ENCODE peak calls at places on chromosome 3, in nine cellular contexts. G, I, V, U, N, F, B, A and Z are unnamed samples.
A peak's percentile ranks its signal among the peaks of the same experiment; 100 is the strongest.

GRCh38 chr3:171186383-171186782 is 159.9 kb upstream of the SLC2A2 start:
- DNase-seq in G (no peak), I (no peak), V (no peak), U (peak; percentile 58), N (no peak), F (no peak), B (no peak), A (no peak), Z (no peak)

GRCh38 chr3:65785065-65785645 is 253.6 kb downstream of the MAGI1 start:
- DNase-seq in G (no peak), I (no peak), V (no peak), U (peak; percentile 73), N (peak; percentile 71), F (peak; percentile 35), B (peak; percentile 80), A (no peak), Z (peak; percentile 76)

GRCh38 chr3:194249323-194250103 is 101.6 kb downstream of the CPN2 start:
- DNase-seq in G (no peak), I (no peak), V (no peak), U (no peak), N (no peak), F (no peak), B (no peak), A (no peak), Z (no peak)

GRCh38 chr3:186605561-186606545 is 7.0 kb upstream of the AHSG start:
- DNase-seq in G (no peak), I (no peak), V (no peak), U (no peak), N (no peak), F (no peak), B (no peak), A (no peak), Z (no peak)

GRCh38 chr3:162512488-162512887 is 1015.9 kb downstream of the OTOL1 start:
- DNase-seq in G (no peak), I (no peak), V (no peak), U (no peak), N (no peak), F (no peak), B (no peak), A (no peak), Z (no peak)

GRCh38 chr3:66037986-66038369 is 740 bp downstream of the MAGI1 start:
- DNase-seq in G (peak; percentile 15), I (no peak), V (no peak), U (no peak), N (no peak), F (no peak), B (no peak), A (no peak), Z (peak; percentile 54)

GRCh38 chr3:42013652-42014442 is 51.9 kb upstream of the ULK4 start:
- DNase-seq in G (peak; percentile 45), I (peak; percentile 36), V (peak; percentile 53), U (no peak), N (peak; percentile 41), F (no peak), B (no peak), A (peak; percentile 21), Z (no peak)

GRCh38 chr3:46909535-46910161 is 32.1 kb downstream of the PTH1R start:
- DNase-seq in G (peak; percentile 88), I (peak; percentile 96), V (peak; percentile 86), U (peak; percentile 80), N (peak; percentile 88), F (peak; percentile 50), B (peak; percentile 88), A (peak; percentile 65), Z (peak; percentile 89)

GRCh38 chr3:54040476-54040875 is 81.9 kb upstream of the CACNA2D3 start:
- DNase-seq in G (no peak), I (no peak), V (no peak), U (no peak), N (no peak), F (no peak), B (no peak), A (no peak), Z (no peak)

GRCh38 chr3:20280257-20280656 is 94.3 kb upstream of the SGO1 start:
- DNase-seq in G (no peak), I (no peak), V (no peak), U (no peak), N (no peak), F (no peak), B (no peak), A (no peak), Z (no peak)

GRCh38 chr3:186849392-186849975 is 7.0 kb downstream of the ADIPOQ start:
- DNase-seq in G (no peak), I (peak; percentile 69), V (no peak), U (no peak), N (peak; percentile 50), F (no peak), B (peak; percentile 37), A (no peak), Z (peak; percentile 36)

GRCh38 chr3:3020209-3020608 is 90.0 kb downstream of the IL5RA start:
- DNase-seq in G (no peak), I (no peak), V (no peak), U (no peak), N (no peak), F (no peak), B (no peak), A (no peak), Z (no peak)

GRCh38 chr3:17640466-17640865 is 102.0 kb downstream of the TBC1D5 start:
- DNase-seq in G (no peak), I (no peak), V (no peak), U (no peak), N (peak; percentile 30), F (no peak), B (peak; percentile 49), A (no peak), Z (peak; percentile 31)

GRCh38 chr3:19917167-19917566 is 16.9 kb downstream of the EFHB start:
- DNase-seq in G (no peak), I (no peak), V (no peak), U (no peak), N (no peak), F (no peak), B (no peak), A (no peak), Z (no peak)

GRCh38 chr3:141052570-141053069 is 1.5 kb downstream of the SPSB4 start:
- DNase-seq in G (peak; percentile 56), I (peak; percentile 27), V (no peak), U (no peak), N (no peak), F (no peak), B (no peak), A (no peak), Z (peak; percentile 33)

GRCh38 chr3:182837855-182838454 is 44.7 kb downstream of the ATP11B start:
- DNase-seq in G (no peak), I (no peak), V (no peak), U (peak; percentile 50), N (peak; percentile 54), F (no peak), B (peak; percentile 56), A (no peak), Z (peak; percentile 18)

GRCh38 chr3:170437151-170437550 is 18.5 kb downstream of the CLDN11 start:
- DNase-seq in G (no peak), I (no peak), V (no peak), U (no peak), N (no peak), F (no peak), B (no peak), A (no peak), Z (no peak)